ENCODE peak calls at places on chromosomes 5 and 9, in six cellular contexts. Z, A, S, B, G and L are unnamed samples.

GRCh38 chr9:124269556-124269955 is 11.8 kb downstream of the NEK6 start:
- DNase-seq in B (no peak), A (no peak), G (no peak), S (no peak), Z (no peak), L (no peak)

GRCh38 chr5:144448457-144448856 is 277.8 kb downstream of the KCTD16 start:
- DNase-seq in B (no peak), S (no peak), Z (no peak), G (no peak), A (no peak), L (no peak)

GRCh38 chr5:79829260-79829659 is 139.6 kb downstream of the CMYA5 start:
- DNase-seq in B (no peak), G (no peak), Z (no peak), A (peak), S (no peak), L (peak)

GRCh38 chr5:61735999-61736398 is 403.9 kb downstream of the ZSWIM6 start:
- DNase-seq in Z (no peak), G (no peak), B (no peak), S (no peak), A (no peak), L (no peak)

GRCh38 chr5:2169862-2170820 is 287.4 kb upstream of the IRX4 start:
- DNase-seq in B (no peak), S (no peak), G (no peak), A (no peak), Z (no peak), L (peak)

GRCh38 chr9:112665347-112665746 is 52.6 kb downstream of the INIP start:
- DNase-seq in A (no peak), S (peak), B (no peak), Z (no peak), G (no peak), L (no peak)

GRCh38 chr9:120099064-120099463 is 480.9 kb downstream of the CDK5RAP2 start:
- DNase-seq in G (no peak), B (no peak), Z (no peak), S (no peak), A (no peak), L (no peak)

GRCh38 chr5:33470544-33470943 is 29.8 kb downstream of the TARS1 start:
- DNase-seq in B (no peak), S (no peak), A (no peak), Z (peak), G (no peak), L (no peak)

GRCh38 chr9:69307446-69308216 is 17.4 kb upstream of the ENTREP1 start:
- DNase-seq in S (peak), Z (no peak), B (no peak), G (no peak), A (no peak), L (no peak)

GRCh38 chr5:74738406-74738805 is 28.5 kb downstream of the GFM2 start:
- DNase-seq in B (no peak), A (no peak), Z (no peak), S (peak), G (no peak), L (no peak)

GRCh38 chr5:98906756-98907355 is 22.0 kb downstream of the CHD1 start:
- DNase-seq in S (peak), B (no peak), Z (no peak), A (no peak), G (no peak), L (no peak)

GRCh38 chr5:65835191-65835590 is 91.2 kb upstream of the ERBIN start:
- DNase-seq in S (no peak), A (no peak), B (no peak), Z (no peak), G (no peak), L (no peak)

GRCh38 chr5:134648425-134649162 is at the start of gene SEC24A:
- DNase-seq in Z (peak), B (peak), S (peak), A (peak), G (peak), L (peak)

GRCh38 chr5:104431946-104432345 is 869.4 kb upstream of the NUDT12 start:
- DNase-seq in Z (no peak), B (no peak), S (peak), G (no peak), A (no peak), L (no peak)

GRCh38 chr5:94785111-94785510 is 166.6 kb downstream of the SLF1 start:
- DNase-seq in A (no peak), B (no peak), G (no peak), S (peak), Z (no peak), L (no peak)

GRCh38 chr9:133122935-133123611 is 2.0 kb upstream of the RALGDS start:
- DNase-seq in Z (no peak), B (peak), S (peak), A (no peak), G (peak), L (peak)

GRCh38 chr5:168721966-168722365 is 142.8 kb upstream of the PANK3 start:
- DNase-seq in B (no peak), A (no peak), G (no peak), Z (no peak), S (no peak), L (no peak)

GRCh38 chr9:75001719-75002421 is 26.2 kb downstream of the CARNMT1 start:
- DNase-seq in B (no peak), Z (peak), A (no peak), G (no peak), S (peak), L (peak)

GRCh38 chr9:137482094-137482781 is 23.1 kb upstream of the NSMF start:
- DNase-seq in B (no peak), A (no peak), G (peak), S (peak), Z (no peak), L (no peak)

GRCh38 chr5:151326276-151326675 is 21.1 kb downstream of the SLC36A2 start:
- DNase-seq in A (no peak), G (no peak), S (no peak), Z (no peak), B (no peak), L (no peak)

GRCh38 chr5:139725073-139725830 is 70.4 kb upstream of the PSD2 start:
- DNase-seq in S (peak), B (no peak), A (no peak), Z (no peak), G (peak), L (no peak)

GRCh38 chr5:83724915-83725314 is 4.3 kb upstream of the HAPLN1 start:
- DNase-seq in Z (no peak), S (no peak), G (no peak), A (no peak), B (no peak), L (no peak)

GRCh38 chr9:116494815-116495634 is 192.1 kb upstream of the TRIM32 start:
- DNase-seq in A (peak), G (no peak), B (no peak), S (no peak), Z (no peak), L (peak)
- TF ChIP-seq CTCF in A (peak), G (peak), B (no peak), S (peak), Z (peak), L (peak)

GRCh38 chr5:118999696-119000095 is 11.3 kb upstream of the DTWD2 start:
- DNase-seq in G (no peak), Z (no peak), A (no peak), B (no peak), S (no peak), L (no peak)

GRCh38 chr5:118990582-118990981 is 2.2 kb upstream of the DTWD2 start:
- DNase-seq in G (no peak), Z (no peak), S (no peak), A (no peak), B (no peak), L (no peak)

DNA sequence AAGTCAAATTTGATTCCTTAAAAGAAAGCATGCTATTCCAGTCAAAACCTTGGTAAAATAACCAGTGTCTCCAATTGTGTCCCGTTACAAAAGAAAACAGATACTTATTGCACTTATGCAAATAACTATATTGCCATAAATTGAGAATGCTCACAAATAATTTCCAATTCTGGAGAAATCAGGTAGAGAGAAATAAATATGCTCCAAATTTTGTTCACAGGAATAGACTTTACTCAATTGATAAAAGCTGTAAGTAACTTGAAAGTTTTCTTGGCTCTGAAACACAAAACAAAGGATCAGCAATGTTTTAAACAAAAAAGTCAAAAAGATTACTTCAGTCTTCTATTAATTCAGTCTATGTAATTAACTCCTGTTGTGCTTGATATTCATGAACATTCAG is 7.8 kb upstream of the DTWD2 start:
- DNase-seq in G (no peak), S (no peak), A (no peak), Z (no peak), B (no peak), L (no peak)
- TF ChIP-seq CTCF in G (no peak), S (no peak), A (no peak), Z (no peak), B (no peak), L (no peak)

GRCh38 chr9:130114741-130115140 is 57.5 kb upstream of the NCS1 start:
- DNase-seq in S (peak), B (no peak), Z (no peak), A (no peak), G (no peak), L (no peak)
- TF ChIP-seq CTCF in S (no peak), B (no peak), Z (no peak), A (no peak), G (no peak), L (no peak)

GRCh38 chr5:113513384-113514262 is at the start of gene YTHDC2:
- DNase-seq in S (peak), Z (peak), B (peak), G (peak), A (peak), L (peak)
- TF ChIP-seq CTCF in S (peak), Z (peak), B (no peak), G (peak), A (no peak), L (peak)

GRCh38 chr9:86891886-86892437 is 55.3 kb downstream of the GAS1 start:
- DNase-seq in A (no peak), Z (no peak), B (no peak), S (no peak), G (no peak), L (no peak)
- TF ChIP-seq CTCF in A (no peak), Z (no peak), B (no peak), S (no peak), G (no peak), L (no peak)

GRCh38 chr9:2662496-2662895 is 40.9 kb downstream of the VLDLR start:
- DNase-seq in A (no peak), S (peak), Z (no peak), B (no peak), G (no peak), L (no peak)
- TF ChIP-seq CTCF in A (no peak), S (no peak), Z (no peak), B (no peak), G (no peak), L (no peak)